ENCODE peak calls at places on chromosomes 4 and X, in four cellular contexts. P, L, W and T are unnamed samples.

GRCh38 chr4:81472249-81473085 is 760 bp upstream of the RASGEF1B start:
- DNase-seq in P (peak), L (peak), W (no peak), T (peak)

GRCh38 chr4:25863906-25864418 is 1.2 kb upstream of the SEL1L3 start:
- DNase-seq in P (no peak), L (no peak), W (no peak), T (peak)

GRCh38 chr4:24118031-24118430 is 228.2 kb upstream of the PPARGC1A start:
- DNase-seq in P (no peak), L (no peak), W (no peak), T (no peak)

GRCh38 chr4:173990126-173990878 is 293.2 kb downstream of the FBXO8 start:
- DNase-seq in P (peak), L (no peak), W (no peak), T (peak)

GRCh38 chr4:97498875-97499274 is 644.4 kb downstream of the STPG2 start:
- DNase-seq in P (no peak), L (no peak), W (no peak), T (no peak)

GRCh38 chrX:3346436-3347329 is at the start of gene MXRA5:
- DNase-seq in P (peak), L (no peak), W (no peak), T (peak)

GRCh38 chrX:17655232-17656034 is 81.9 kb upstream of the SCML1 start:
- DNase-seq in P (peak), L (no peak), W (no peak), T (peak)

GRCh38 chrX:82711432-82711831 is 796.7 kb upstream of the POU3F4 start:
- DNase-seq in P (no peak), L (no peak), W (no peak), T (peak)

GRCh38 chrX:22627576-22627975 is 354.9 kb downstream of the CBLL2 start:
- DNase-seq in P (no peak), L (no peak), W (no peak), T (no peak)